ENCODE peak calls at places on chromosome 11, in seven cellular contexts. W is AG04450, G is GM23338, Y is colonic mucosa, J is thyroid gland, A is neural crest cell, M is bronchial epithelial cell. P is an unnamed sample.

GRCh38 chr11:87007938-87008337 is 29.8 kb upstream of the TMEM135 start:
- DNase-seq in W (no peak), G (no peak), Y (no peak), J (no peak), A (no peak), M (no peak), P (no peak)

GRCh38 chr11:61551630-61552029 is 29.2 kb downstream of the SYT7 start:
- DNase-seq in W (no peak), G (no peak), Y (no peak), J (peak), A (no peak), M (no peak), P (no peak)

GRCh38 chr11:109853156-109853776 is 239.9 kb upstream of the ZC3H12C start:
- DNase-seq in W (peak), G (peak), Y (no peak), J (no peak), A (peak), M (peak), P (no peak)

GRCh38 chr11:2942447-2942846 is 13.2 kb upstream of the PHLDA2 start:
- DNase-seq in W (no peak), G (no peak), Y (no peak), J (peak), A (no peak), M (no peak), P (no peak)

GRCh38 chr11:116563028-116563712 is 209.6 kb downstream of the BUD13 start:
- DNase-seq in W (no peak), G (no peak), Y (no peak), J (peak), A (no peak), M (peak), P (no peak)

GRCh38 chr11:122215244-122215992 is 99.4 kb upstream of the BLID start:
- DNase-seq in W (peak), G (peak), Y (peak), J (peak), A (peak), M (peak), P (peak)

GRCh38 chr11:77212314-77213007 is 84.4 kb downstream of the MYO7A start:
- DNase-seq in W (no peak), G (no peak), Y (no peak), J (no peak), A (no peak), M (no peak), P (no peak)

GRCh38 chr11:71940561-71941219 is 11.8 kb downstream of the RNF121 start:
- DNase-seq in W (no peak), G (no peak), Y (no peak), J (no peak), A (no peak), M (no peak), P (peak)

GRCh38 chr11:9574806-9575530 is 1.5 kb downstream of the WEE1 start:
- DNase-seq in W (peak), G (peak), Y (peak), J (peak), A (peak), M (peak), P (no peak)

GRCh38 chr11:134489728-134490127 is 77.7 kb upstream of the B3GAT1 start:
- DNase-seq in W (no peak), G (no peak), Y (no peak), J (no peak), A (no peak), M (no peak), P (no peak)

GRCh38 chr11:17906436-17906835 is 106.4 kb downstream of the SERGEF start:
- DNase-seq in W (no peak), G (peak), Y (no peak), J (no peak), A (no peak), M (no peak), P (no peak)

GRCh38 chr11:106482920-106483761 is 405.7 kb downstream of the AASDHPPT start:
- DNase-seq in W (peak), G (no peak), Y (no peak), J (no peak), A (no peak), M (peak), P (no peak)

GRCh38 chr11:7454854-7455253 is 30.5 kb upstream of the OLFML1 start:
- DNase-seq in W (no peak), G (no peak), Y (no peak), J (no peak), A (no peak), M (no peak), P (no peak)

GRCh38 chr11:96152623-96153022 is 190.4 kb downstream of the MAML2 start:
- DNase-seq in W (no peak), G (no peak), Y (no peak), J (no peak), A (no peak), M (peak), P (no peak)

GRCh38 chr11:11065396-11065795 is 207.5 kb upstream of the ZBED5 start:
- DNase-seq in W (no peak), G (peak), Y (no peak), J (no peak), A (no peak), M (no peak), P (no peak)

GRCh38 chr11:134362192-134362901 is 30.6 kb downstream of the GLB1L2 start:
- DNase-seq in W (no peak), G (no peak), Y (no peak), J (no peak), A (no peak), M (no peak), P (no peak)

GRCh38 chr11:67612751-67613150 is 6.0 kb downstream of the NDUFV1 start:
- DNase-seq in W (no peak), G (no peak), Y (no peak), J (no peak), A (no peak), M (no peak), P (no peak)

GRCh38 chr11:8368194-8368593 is 104.5 kb upstream of the LMO1 start:
- DNase-seq in W (no peak), G (no peak), Y (no peak), J (no peak), A (no peak), M (no peak), P (no peak)

GRCh38 chr11:17600316-17601205 is 53.5 kb downstream of the OTOG start:
- DNase-seq in W (no peak), G (peak), Y (peak), J (no peak), A (no peak), M (no peak), P (no peak)

GRCh38 chr11:114291847-114292680 is 4.1 kb upstream of the NNMT start:
- DNase-seq in W (no peak), G (no peak), Y (no peak), J (no peak), A (no peak), M (peak), P (no peak)

GRCh38 chr11:47267858-47268257 is 2.1 kb upstream of the MADD start:
- DNase-seq in W (no peak), G (peak), Y (no peak), J (no peak), A (no peak), M (no peak), P (no peak)

GRCh38 chr11:33706546-33706945 is 5.9 kb upstream of the C11orf91 start:
- DNase-seq in W (no peak), G (no peak), Y (no peak), J (no peak), A (no peak), M (no peak), P (no peak)

GRCh38 chr11:73121692-73122091 is 20.4 kb downstream of the FCHSD2 start:
- DNase-seq in W (no peak), G (no peak), Y (no peak), J (no peak), A (no peak), M (no peak), P (no peak)
- TF ChIP-seq CTCF in W (no peak), G (no peak), Y (no peak), J (no peak), A (no peak), M (no peak), P (no peak)

GRCh38 chr11:103920449-103920848 is 116.0 kb upstream of the DDI1 start:
- DNase-seq in W (peak), G (no peak), Y (no peak), J (no peak), A (no peak), M (peak), P (no peak)

GRCh38 chr11:103923473-103923931 is 112.9 kb upstream of the DDI1 start:
- DNase-seq in W (no peak), G (peak), Y (no peak), J (no peak), A (no peak), M (peak), P (no peak)

GRCh38 chr11:103924166-103925013 is 112.0 kb upstream of the DDI1 start:
- DNase-seq in W (no peak), G (no peak), Y (no peak), J (no peak), A (no peak), M (no peak), P (no peak)

DNA sequence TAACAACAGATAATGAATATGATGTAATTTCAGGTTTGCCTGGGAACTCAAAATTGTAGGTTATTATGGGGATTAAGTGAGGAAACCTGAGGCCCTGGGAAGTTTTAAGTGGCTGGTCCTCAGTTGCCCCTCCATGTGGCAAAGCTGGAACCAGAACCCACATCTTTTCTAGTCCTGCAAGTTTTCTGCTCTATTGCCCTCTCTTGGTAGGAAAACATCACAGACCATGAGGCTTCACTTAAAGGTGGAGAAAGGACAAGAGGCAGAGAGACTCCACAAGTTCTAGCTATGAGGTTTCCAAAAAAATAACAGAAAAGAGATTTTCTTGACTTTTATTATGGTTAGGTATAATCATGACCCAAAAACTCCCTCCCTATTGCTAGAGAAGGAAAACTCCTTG is 115.5 kb upstream of the DDI1 start:
- DNase-seq in W (no peak), G (peak), Y (no peak), J (no peak), A (no peak), M (no peak), P (no peak)
- TF ChIP-seq CTCF in W (peak), G (peak), Y (no peak), J (no peak), A (no peak), M (no peak), P (no peak)

GRCh38 chr11:704799-705645 is 1.0 kb upstream of the EPS8L2 start:
- DNase-seq in W (no peak), G (no peak), Y (peak), J (peak), A (no peak), M (peak), P (no peak)
- TF ChIP-seq CTCF in W (no peak), G (no peak), Y (no peak), J (no peak), A (no peak), M (no peak), P (no peak)

DNA sequence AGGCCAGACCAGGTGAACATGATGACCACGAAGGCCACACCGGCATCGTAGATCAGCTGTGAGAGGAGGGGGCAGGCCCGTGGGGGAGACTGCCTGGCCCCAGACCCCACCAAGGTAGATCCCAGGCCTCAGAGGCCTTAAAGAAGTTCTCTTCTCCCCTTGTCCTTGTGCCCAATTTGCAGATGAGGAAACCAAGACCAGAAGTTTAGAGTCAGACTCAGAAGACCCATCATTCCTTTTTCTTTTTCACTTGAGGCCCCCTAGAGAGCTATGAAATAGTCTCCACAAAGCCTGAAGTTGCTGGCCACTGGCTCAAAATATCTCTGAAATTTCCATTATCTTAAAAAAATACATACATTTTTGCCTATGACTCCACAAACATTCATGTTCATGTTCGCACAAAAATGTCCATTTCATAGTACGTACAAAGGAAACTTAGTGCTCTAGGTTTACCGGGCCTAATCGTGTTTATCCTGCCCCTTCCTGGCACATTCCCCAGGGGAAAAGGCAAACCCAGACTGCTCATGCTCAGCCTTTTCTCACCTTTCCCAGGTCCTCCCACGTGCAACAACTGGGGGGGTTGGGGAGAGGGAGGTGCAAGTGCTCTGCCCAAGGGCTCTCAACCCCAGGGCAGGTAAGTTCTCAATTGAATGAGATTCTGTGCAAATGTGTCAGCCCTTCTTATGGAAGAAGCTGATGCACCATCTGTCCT is 19.2 kb downstream of the SLC43A1 start:
- DNase-seq in W (no peak), G (no peak), Y (no peak), J (peak), A (no peak), M (no peak), P (no peak)
- TF ChIP-seq CTCF in W (no peak), G (no peak), Y (no peak), J (no peak), A (no peak), M (no peak), P (no peak)

GRCh38 chr11:101914737-101915426 is at the start of gene CEP126:
- DNase-seq in W (peak), G (peak), Y (peak), J (peak), A (peak), M (peak), P (peak)
- TF ChIP-seq CTCF in W (peak), G (peak), Y (peak), J (peak), A (peak), M (peak), P (peak)